ENCODE peak calls at places on chromosomes 7 and 10, in ten cellular contexts. P, X, K, F, S, G, J, N, Z and M are unnamed samples.
A peak's percentile ranks its signal among the peaks of the same experiment; 100 is the strongest.

GRCh38 chr7:2157473-2158279 is 75.1 kb downstream of the MAD1L1 start:
- DNase-seq in P (peak; percentile 79), X (no peak), K (peak; percentile 71), F (peak; percentile 50), S (peak; percentile 98), G (peak; percentile 84), J (peak; percentile 48), N (no peak), Z (peak; percentile 60), M (no peak)

GRCh38 chr7:20064974-20065862 is 152.0 kb downstream of the MACC1 start:
- DNase-seq in P (peak; percentile 77), X (no peak), K (peak; percentile 54), F (no peak), S (peak; percentile 97), G (no peak), J (no peak), N (peak; percentile 57), Z (no peak), M (no peak)

GRCh38 chr7:17183630-17184328 is 114.7 kb upstream of the AHR start:
- DNase-seq in P (no peak), X (no peak), K (no peak), F (no peak), S (peak; percentile 63), G (no peak), J (no peak), N (no peak), Z (no peak), M (no peak)

GRCh38 chr7:12161146-12161545 is 49.9 kb upstream of the TMEM106B start:
- DNase-seq in P (no peak), X (no peak), K (no peak), F (no peak), S (peak; percentile 61), G (no peak), J (no peak), N (no peak), Z (no peak), M (no peak)

GRCh38 chr10:36677170-36677768 is 448.1 kb upstream of the ANKRD30A start:
- DNase-seq in P (no peak), X (no peak), K (no peak), F (no peak), S (no peak), G (no peak), J (no peak), N (no peak), Z (no peak), M (no peak)

GRCh38 chr7:39228946-39229345 is 251.2 kb downstream of the POU6F2 start:
- DNase-seq in P (no peak), X (no peak), K (peak; percentile 54), F (no peak), S (peak; percentile 48), G (no peak), J (no peak), N (no peak), Z (no peak), M (no peak)

GRCh38 chr10:117667831-117668230 is 125.3 kb downstream of the EMX2 start:
- DNase-seq in P (no peak), X (no peak), K (no peak), F (no peak), S (no peak), G (no peak), J (no peak), N (no peak), Z (no peak), M (no peak)

GRCh38 chr10:125102216-125102615 is 58.1 kb downstream of the CTBP2 start:
- DNase-seq in P (no peak), X (no peak), K (peak; percentile 26), F (peak; percentile 59), S (peak; percentile 59), G (no peak), J (peak; percentile 13), N (no peak), Z (no peak), M (no peak)

GRCh38 chr10:49474901-49475300 is 64.0 kb downstream of the ERCC6 start:
- DNase-seq in P (no peak), X (no peak), K (no peak), F (no peak), S (no peak), G (no peak), J (no peak), N (no peak), Z (no peak), M (no peak)

GRCh38 chr10:124578231-124579002 is 116.8 kb downstream of the LHPP start:
- DNase-seq in P (no peak), X (no peak), K (no peak), F (no peak), S (no peak), G (no peak), J (no peak), N (no peak), Z (no peak), M (no peak)

GRCh38 chr7:41870505-41871138 is 167.7 kb upstream of the INHBA start:
- DNase-seq in P (no peak), X (no peak), K (no peak), F (no peak), S (no peak), G (no peak), J (no peak), N (peak; percentile 53), Z (no peak), M (no peak)

GRCh38 chr10:83991986-83992753 is 147.1 kb upstream of the GHITM start:
- DNase-seq in P (peak; percentile 21), X (no peak), K (no peak), F (peak; percentile 31), S (no peak), G (no peak), J (no peak), N (peak; percentile 55), Z (no peak), M (no peak)

GRCh38 chr7:131409129-131409766 is 81.6 kb downstream of the MKLN1 start:
- DNase-seq in P (peak; percentile 14), X (no peak), K (no peak), F (no peak), S (no peak), G (no peak), J (no peak), N (no peak), Z (no peak), M (no peak)

GRCh38 chr10:78754269-78755074 is 314.3 kb upstream of the ZMIZ1 start:
- DNase-seq in P (no peak), X (no peak), K (peak; percentile 71), F (no peak), S (peak; percentile 87), G (no peak), J (no peak), N (no peak), Z (no peak), M (no peak)

GRCh38 chr10:30804478-30805055 is 175.0 kb upstream of the LYZL2 start:
- DNase-seq in P (no peak), X (no peak), K (no peak), F (no peak), S (peak; percentile 54), G (no peak), J (peak; percentile 67), N (no peak), Z (no peak), M (no peak)

GRCh38 chr10:17412323-17412722 is 42.1 kb downstream of the ST8SIA6 start:
- DNase-seq in P (no peak), X (no peak), K (no peak), F (no peak), S (no peak), G (no peak), J (no peak), N (no peak), Z (no peak), M (no peak)